ENCODE peak calls at places on chromosomes 6 and 20, in six cellular contexts. S is mesendoderm, Z is mesenchymal stem cell, W is neuronal stem cell, T is IMR-90, L is H1. O is an unnamed sample.

GRCh38 chr6:17813561-17813960 is 106.8 kb upstream of the NUP153 start:
- DNase-seq in T (no peak), W (no peak), L (no peak), Z (no peak), S (no peak), O (no peak)

GRCh38 chr6:26568601-26569432 is 27.9 kb upstream of the ABT1 start:
- DNase-seq in W (peak), L (peak), S (peak), Z (peak), T (peak), O (peak)

GRCh38 chr20:12171927-12172581 is 254.4 kb downstream of the BTBD3 start:
- DNase-seq in W (no peak), L (no peak), Z (peak), S (no peak), T (peak), O (no peak)

GRCh38 chr20:57342829-57343228 is 8.2 kb upstream of the RAE1 start:
- DNase-seq in W (no peak), Z (peak), T (peak), S (no peak), L (no peak), O (no peak)

GRCh38 chr6:123022980-123023379 is 26.9 kb downstream of the CLVS2 start:
- DNase-seq in S (peak), W (peak), T (no peak), Z (peak), L (no peak), O (peak)

GRCh38 chr20:41344477-41344876 is 3.9 kb downstream of the LPIN3 start:
- DNase-seq in S (no peak), T (no peak), L (no peak), Z (no peak), W (no peak), O (no peak)

GRCh38 chr6:21887301-21888185 is 294.0 kb downstream of the SOX4 start:
- DNase-seq in L (no peak), W (no peak), T (peak), S (no peak), Z (no peak), O (no peak)

GRCh38 chr6:47169785-47170685 is 127.9 kb upstream of the ADGRF1 start:
- DNase-seq in L (no peak), W (no peak), S (no peak), T (peak), Z (peak), O (no peak)

GRCh38 chr6:28211840-28212509 is 13.1 kb upstream of the ZSCAN9 start:
- DNase-seq in L (no peak), W (peak), Z (no peak), S (peak), T (no peak), O (peak)

GRCh38 chr6:28142446-28142845 is 763 bp downstream of the ZKSCAN8 start:
- DNase-seq in L (no peak), T (peak), Z (peak), W (no peak), S (no peak), O (no peak)

GRCh38 chr6:134853111-134854055 is 96.5 kb downstream of the ALDH8A1 start:
- DNase-seq in L (no peak), S (no peak), Z (no peak), W (no peak), T (peak), O (no peak)

GRCh38 chr6:24581084-24581669 is 64.8 kb downstream of the KIAA0319 start:
- DNase-seq in W (peak), Z (peak), S (peak), L (peak), T (peak), O (peak)

GRCh38 chr6:129790786-129791185 is 70.3 kb downstream of the TMEM244 start:
- DNase-seq in Z (no peak), W (no peak), L (no peak), S (no peak), T (no peak), O (no peak)

GRCh38 chr20:46688151-46689081 is 828 bp downstream of the TP53RK start:
- DNase-seq in L (no peak), W (no peak), S (peak), Z (peak), T (peak), O (no peak)
- H3K4ac ChIP-seq in L (no peak), W (no peak), S (no peak), Z (peak), T (peak), O (no peak)

GRCh38 chr6:168825226-168826077 is 384.5 kb downstream of the SMOC2 start:
- DNase-seq in Z (no peak), L (no peak), W (no peak), T (no peak), S (no peak), O (no peak)
- H2BK15ac ChIP-seq in Z (no peak), L (no peak), W (no peak), T (no peak), S (no peak), O (no peak)

GRCh38 chr6:35343835-35344550 is 1.6 kb downstream of the PPARD start:
- DNase-seq in W (no peak), S (no peak), Z (no peak), L (no peak), T (no peak), O (no peak)

GRCh38 chr6:35342258-35343091 is at the start of gene PPARD:
- DNase-seq in S (peak), W (peak), T (peak), L (peak), Z (peak), O (peak)

GRCh38 chr6:35341557-35341956 is 801 bp upstream of the PPARD start:
- DNase-seq in W (no peak), L (no peak), S (peak), Z (no peak), T (no peak), O (no peak)

DNA sequence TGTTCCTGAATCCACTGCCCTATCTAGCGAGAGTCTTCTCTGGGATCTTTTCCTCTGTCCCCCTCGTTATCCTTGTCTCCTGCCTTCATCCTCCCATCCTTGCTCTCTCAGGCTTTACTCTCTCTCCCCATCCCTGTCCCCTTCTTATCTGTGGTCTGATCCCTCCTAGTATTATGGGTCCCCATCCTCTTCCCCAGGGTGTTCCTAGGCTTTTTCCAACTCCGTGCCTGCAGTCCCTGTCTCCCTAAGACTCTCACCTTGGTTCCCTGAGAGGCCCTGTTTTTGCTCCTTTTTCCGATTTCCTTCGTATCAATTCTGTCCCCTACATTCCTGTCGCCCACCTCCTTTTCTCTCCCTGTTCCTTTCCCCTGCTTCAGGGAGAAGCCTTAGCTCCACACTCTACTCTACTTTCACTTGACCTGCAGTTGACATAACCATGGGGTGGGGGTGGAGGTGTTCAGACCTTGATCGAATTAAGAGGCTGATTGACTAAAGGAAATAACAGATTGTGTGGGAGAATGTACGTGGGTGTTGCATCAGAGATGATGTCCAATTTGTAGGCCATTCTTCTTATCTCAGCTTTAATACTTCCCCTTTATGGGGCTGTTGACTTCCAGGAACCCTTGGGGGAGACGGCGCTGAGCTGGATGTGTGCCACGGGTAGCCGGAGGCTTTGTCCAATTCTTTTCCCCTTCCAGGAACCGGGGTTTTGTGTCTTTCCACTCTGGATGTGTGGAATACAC is 905 bp downstream of the PPARD start:
- DNase-seq in S (no peak), L (no peak), W (no peak), Z (no peak), T (peak), O (no peak)
- H3K4ac ChIP-seq in S (no peak), L (no peak), W (no peak), Z (peak), T (peak), O (no peak)

DNA sequence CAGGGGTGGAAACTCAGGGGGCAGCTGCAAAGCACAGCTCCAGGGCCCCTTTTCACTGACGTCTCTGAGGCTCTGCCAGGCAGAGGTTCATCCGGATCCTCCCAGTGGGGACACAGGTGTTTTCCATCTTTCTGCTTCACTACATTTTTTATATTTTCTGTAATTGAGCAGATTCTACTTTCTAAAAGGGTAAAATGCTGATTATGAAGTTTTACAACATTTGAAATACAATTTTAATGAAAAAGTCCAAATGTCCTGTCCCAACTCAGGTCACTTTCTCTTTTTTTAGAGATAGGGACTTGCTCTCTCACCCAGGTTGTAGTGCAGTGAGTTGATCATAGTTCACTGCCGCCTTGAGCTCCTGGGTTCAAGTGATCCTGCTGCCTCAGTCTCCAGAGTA is 41.9 kb downstream of the HLA-A start:
- DNase-seq in S (no peak), T (no peak), Z (no peak), L (no peak), W (no peak), O (no peak)
- H2BK15ac ChIP-seq in S (no peak), T (no peak), Z (no peak), L (no peak), W (no peak), O (no peak)

GRCh38 chr20:32663704-32664351 is 9.9 kb downstream of the C20orf203 start:
- DNase-seq in Z (no peak), L (no peak), S (no peak), T (no peak), W (no peak), O (no peak)
- H3K4ac ChIP-seq in Z (no peak), L (no peak), S (no peak), T (no peak), W (no peak), O (no peak)

GRCh38 chr20:33441142-33441955 is 2.2 kb downstream of the SNTA1 start:
- DNase-seq in W (no peak), L (no peak), S (peak), T (no peak), Z (no peak), O (no peak)
- H2BK15ac ChIP-seq in W (no peak), L (no peak), S (no peak), T (no peak), Z (no peak), O (no peak)

GRCh38 chr6:8825726-8826125 is 390.4 kb upstream of the SLC35B3 start:
- DNase-seq in W (no peak), L (no peak), S (no peak), T (no peak), Z (no peak), O (no peak)
- H3K4ac ChIP-seq in W (no peak), L (no peak), S (no peak), T (no peak), Z (no peak), O (no peak)

GRCh38 chr20:9302073-9302425 is 212.3 kb upstream of the LAMP5 start:
- DNase-seq in S (no peak), T (no peak), W (no peak), Z (no peak), L (no peak), O (no peak)
- H2BK15ac ChIP-seq in S (no peak), T (no peak), W (no peak), Z (no peak), L (no peak), O (no peak)

GRCh38 chr20:16569218-16570153 is 3.8 kb downstream of the KIF16B start:
- DNase-seq in T (no peak), W (no peak), S (no peak), Z (no peak), L (no peak), O (no peak)
- H3K4ac ChIP-seq in T (no peak), W (no peak), S (no peak), Z (no peak), L (no peak), O (no peak)

DNA sequence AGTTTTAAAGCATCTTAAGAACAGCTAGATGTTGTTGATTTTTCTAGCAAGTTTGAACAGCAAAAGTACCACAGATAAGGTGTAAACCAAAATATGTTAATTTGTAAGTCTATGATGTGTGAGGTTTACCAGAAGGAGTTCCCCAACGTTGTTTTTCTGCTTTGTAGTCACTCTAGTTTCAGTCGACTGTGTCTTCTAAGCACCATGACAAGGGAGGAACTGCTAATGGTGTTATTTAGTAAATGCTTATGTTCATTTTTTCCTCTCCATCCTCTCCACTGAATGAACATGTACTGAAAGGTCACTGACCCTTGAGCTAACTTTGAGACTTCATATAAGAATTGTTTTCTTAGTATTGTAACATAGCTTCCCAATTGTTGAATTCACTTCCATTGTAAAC is 3.0 kb downstream of the ENPP3 start:
- DNase-seq in W (no peak), S (no peak), T (no peak), Z (no peak), L (no peak), O (no peak)
- H2BK15ac ChIP-seq in W (no peak), S (no peak), T (no peak), Z (no peak), L (no peak), O (no peak)

O was measured in H9.